ENCODE peak calls at places on chromosomes 3 and 15, in five cellular contexts. One of them, this sample, is unnamed.

GRCh38 chr3:37712918-37713819 is 148.5 kb upstream of the CTDSPL start:
- DNase-seq in cardiac muscle cell: peak; percentile 57
- DNase-seq in heart right ventricle: peak; percentile 46
- DNase-seq in heart left ventricle: peak; percentile 32
- DNase-seq in astrocyte: peak; percentile 51
- DNase-seq in this sample: peak; percentile 2

GRCh38 chr3:187207624-187208023 is 10.3 kb downstream of the RTP1 start:
- DNase-seq in heart right ventricle: no peak
- DNase-seq in heart left ventricle: no peak
- DNase-seq in cardiac muscle cell: no peak
- DNase-seq in astrocyte: peak; percentile 29
- DNase-seq in this sample: no peak

GRCh38 chr15:23420806-23421575 is 26.1 kb downstream of the GOLGA6L2 start:
- DNase-seq in heart left ventricle: no peak
- DNase-seq in cardiac muscle cell: no peak
- DNase-seq in astrocyte: no peak
- DNase-seq in heart right ventricle: no peak
- DNase-seq in this sample: peak; percentile 53

GRCh38 chr3:105365171-105365535 is 1.6 kb upstream of the ALCAM start:
- DNase-seq in astrocyte: no peak
- DNase-seq in heart left ventricle: no peak
- DNase-seq in heart right ventricle: no peak
- DNase-seq in cardiac muscle cell: peak; percentile 26
- DNase-seq in this sample: no peak

GRCh38 chr3:170488802-170489201 is 70.1 kb downstream of the CLDN11 start:
- DNase-seq in heart left ventricle: no peak
- DNase-seq in astrocyte: no peak
- DNase-seq in cardiac muscle cell: peak; percentile 91
- DNase-seq in heart right ventricle: no peak
- DNase-seq in this sample: no peak

GRCh38 chr3:154904328-154904727 is 175.8 kb upstream of the MME start:
- DNase-seq in heart right ventricle: no peak
- DNase-seq in cardiac muscle cell: peak; percentile 38
- DNase-seq in heart left ventricle: no peak
- DNase-seq in astrocyte: no peak
- DNase-seq in this sample: no peak

GRCh38 chr3:146090521-146090920 is 70.5 kb downstream of the PLOD2 start:
- DNase-seq in heart left ventricle: no peak
- DNase-seq in astrocyte: no peak
- DNase-seq in cardiac muscle cell: no peak
- DNase-seq in heart right ventricle: no peak
- DNase-seq in this sample: no peak

GRCh38 chr3:49165771-49166751 is at the start of gene CCDC71:
- DNase-seq in cardiac muscle cell: peak; percentile 79
- DNase-seq in heart left ventricle: peak; percentile 85
- DNase-seq in astrocyte: peak; percentile 16
- DNase-seq in heart right ventricle: peak; percentile 84
- DNase-seq in this sample: peak; percentile 81

GRCh38 chr3:149559989-149560388 is 85.5 kb downstream of the TM4SF4 start:
- DNase-seq in cardiac muscle cell: no peak
- DNase-seq in heart left ventricle: no peak
- DNase-seq in astrocyte: no peak
- DNase-seq in heart right ventricle: no peak
- DNase-seq in this sample: no peak

GRCh38 chr3:106013971-106014370 is 145.2 kb upstream of the CBLB start:
- DNase-seq in heart left ventricle: no peak
- DNase-seq in cardiac muscle cell: peak; percentile 58
- DNase-seq in heart right ventricle: no peak
- DNase-seq in astrocyte: peak; percentile 93
- DNase-seq in this sample: peak; percentile 15

GRCh38 chr3:141279074-141279945 is 47.7 kb downstream of the PXYLP1 start:
- DNase-seq in astrocyte: peak; percentile 17
- DNase-seq in heart right ventricle: no peak
- DNase-seq in heart left ventricle: no peak
- DNase-seq in cardiac muscle cell: peak; percentile 39
- DNase-seq in this sample: peak; percentile 55

GRCh38 chr3:10173926-10174435 is 9.3 kb downstream of the IRAK2 start:
- DNase-seq in astrocyte: peak; percentile 99
- DNase-seq in heart left ventricle: peak; percentile 75
- DNase-seq in cardiac muscle cell: peak; percentile 93
- DNase-seq in heart right ventricle: peak; percentile 85
- DNase-seq in this sample: peak; percentile 34

GRCh38 chr15:98581715-98582114 is 66.6 kb upstream of the IGF1R start:
- DNase-seq in cardiac muscle cell: no peak
- DNase-seq in astrocyte: no peak
- DNase-seq in heart right ventricle: no peak
- DNase-seq in heart left ventricle: no peak
- DNase-seq in this sample: no peak

GRCh38 chr15:39801641-39802309 is 19.1 kb upstream of the FSIP1 start:
- DNase-seq in cardiac muscle cell: peak; percentile 28
- DNase-seq in astrocyte: no peak
- DNase-seq in heart right ventricle: no peak
- DNase-seq in heart left ventricle: no peak
- DNase-seq in this sample: no peak

GRCh38 chr15:44468713-44469385 is 41.4 kb downstream of the CTDSPL2 start:
- DNase-seq in astrocyte: peak; percentile 64
- DNase-seq in heart left ventricle: no peak
- DNase-seq in cardiac muscle cell: peak; percentile 50
- DNase-seq in heart right ventricle: no peak
- DNase-seq in this sample: no peak
- H3K27ac ChIP-seq in astrocyte: peak overlapping the region; percentile 35
- H3K27ac ChIP-seq in heart left ventricle: no peak overlapping the region
- H3K27ac ChIP-seq in cardiac muscle cell: no peak overlapping the region
- H3K27ac ChIP-seq in heart right ventricle: no peak overlapping the region
- H3K27ac ChIP-seq in this sample: no peak overlapping the region

GRCh38 chr3:108090066-108090700 is 648 bp downstream of the CD47 start:
- DNase-seq in heart right ventricle: peak; percentile 33
- DNase-seq in heart left ventricle: peak; percentile 31
- DNase-seq in astrocyte: peak; percentile 39
- DNase-seq in cardiac muscle cell: peak; percentile 55
- DNase-seq in this sample: peak; percentile 42

GRCh38 chr3:108089544-108089943 is 1.3 kb downstream of the CD47 start:
- DNase-seq in astrocyte: no peak
- DNase-seq in cardiac muscle cell: peak; percentile 11
- DNase-seq in heart right ventricle: no peak
- DNase-seq in heart left ventricle: no peak
- DNase-seq in this sample: peak; percentile 22

GRCh38 chr3:108086653-108087052 is 4.2 kb downstream of the CD47 start:
- DNase-seq in astrocyte: no peak
- DNase-seq in heart right ventricle: no peak
- DNase-seq in heart left ventricle: no peak
- DNase-seq in cardiac muscle cell: no peak
- DNase-seq in this sample: no peak

GRCh38 chr3:108088146-108088545 is 2.7 kb downstream of the CD47 start:
- DNase-seq in heart right ventricle: no peak
- DNase-seq in astrocyte: no peak
- DNase-seq in cardiac muscle cell: no peak
- DNase-seq in heart left ventricle: no peak
- DNase-seq in this sample: no peak

GRCh38 chr3:108088697-108089096 is 2.1 kb downstream of the CD47 start:
- DNase-seq in heart right ventricle: no peak
- DNase-seq in cardiac muscle cell: peak; percentile 17
- DNase-seq in astrocyte: peak; percentile 51
- DNase-seq in heart left ventricle: no peak
- DNase-seq in this sample: no peak
- H3K4me3 ChIP-seq in heart right ventricle: peak overlapping the region; percentile 73
- H3K4me3 ChIP-seq in cardiac muscle cell: no peak overlapping the region
- H3K4me3 ChIP-seq in astrocyte: peak overlapping the region; percentile 38
- H3K4me3 ChIP-seq in heart left ventricle: no peak overlapping the region
- H3K4me3 ChIP-seq in this sample: no peak overlapping the region

DNA sequence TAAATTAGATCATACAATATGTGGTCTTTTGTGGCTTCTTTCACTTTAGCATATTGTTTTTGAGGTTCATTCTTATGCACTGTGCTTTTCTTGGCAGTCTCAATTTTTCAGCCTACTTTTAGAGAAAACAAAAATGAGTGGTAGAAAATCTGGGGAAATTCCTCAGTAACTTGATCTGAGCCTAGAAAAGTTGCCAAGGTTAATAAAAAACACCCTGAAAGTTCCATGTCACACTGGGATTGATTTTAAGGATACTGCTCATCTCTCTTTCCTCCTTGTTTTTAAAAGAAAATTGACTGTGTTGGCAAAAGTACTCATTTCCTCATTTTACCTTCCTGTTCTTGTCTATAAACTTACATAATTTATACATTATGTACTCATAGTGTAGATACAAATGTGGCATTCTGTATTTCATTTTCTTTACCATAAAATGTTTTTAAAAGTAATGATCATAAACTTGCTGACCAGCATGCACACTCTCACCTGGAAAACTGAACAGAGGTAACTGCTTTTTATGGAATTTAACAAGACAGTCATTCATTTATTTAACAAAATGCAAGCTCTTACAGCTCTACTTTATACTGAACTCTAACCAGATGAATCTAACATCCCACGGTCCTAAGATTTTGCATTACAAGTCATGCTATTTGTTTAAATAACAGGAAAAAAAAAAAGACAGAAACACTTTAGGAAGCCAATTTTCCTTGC is 28.6 kb upstream of the SH3BP5 start:
- DNase-seq in cardiac muscle cell: peak; percentile 25
- DNase-seq in astrocyte: peak; percentile 85
- DNase-seq in heart right ventricle: no peak
- DNase-seq in heart left ventricle: no peak
- DNase-seq in this sample: no peak
- H3K4me1 ChIP-seq in cardiac muscle cell: no peaks in the 10 kb centered on the region
- H3K4me1 ChIP-seq in astrocyte: peaks cover 21% of the 10 kb centered on the region
- H3K4me1 ChIP-seq in heart right ventricle: peaks cover 18% of the 10 kb centered on the region
- H3K4me1 ChIP-seq in heart left ventricle: no peaks in the 10 kb centered on the region
- H3K4me1 ChIP-seq in this sample: peaks cover 5% of the 10 kb centered on the region

DNA sequence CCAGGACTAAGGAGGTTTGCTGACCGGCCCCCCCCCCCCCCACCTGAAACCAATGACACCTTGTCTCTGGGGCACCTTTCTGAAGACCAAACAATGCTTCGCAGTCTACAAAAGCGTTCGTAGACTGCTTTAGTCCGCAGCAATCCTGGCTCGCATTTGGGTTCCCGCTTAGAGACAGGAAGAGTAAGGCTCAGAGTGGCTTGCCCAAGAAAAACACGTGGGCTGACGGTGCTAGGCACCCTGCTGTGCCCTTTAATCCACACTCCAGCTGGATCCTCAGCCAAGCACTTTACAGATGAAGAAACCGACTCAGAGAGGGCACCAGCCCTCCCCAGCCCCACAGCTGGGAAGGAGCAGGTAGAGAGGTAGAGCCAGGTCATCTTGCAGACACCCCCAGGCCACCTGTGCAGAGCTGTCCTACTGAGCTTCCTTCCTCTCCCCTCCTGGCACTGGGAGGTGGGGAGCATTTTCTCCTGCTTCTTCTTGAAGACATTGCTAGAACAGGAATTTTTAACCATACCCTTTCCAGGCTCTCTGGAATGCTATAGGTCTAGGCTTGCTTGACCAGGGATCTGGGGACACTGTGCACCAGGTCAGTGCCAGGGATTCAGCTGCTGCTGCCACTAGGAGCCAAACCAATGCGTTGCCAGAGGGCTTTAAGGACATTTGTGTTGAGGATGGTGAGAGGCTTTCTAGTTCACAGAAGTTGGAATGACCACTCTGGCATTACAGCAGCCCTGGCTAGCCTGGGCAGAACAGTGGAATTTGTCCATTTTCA is 1.0 kb upstream of the KLF15 start:
- DNase-seq in astrocyte: no peak
- DNase-seq in heart left ventricle: no peak
- DNase-seq in heart right ventricle: no peak
- DNase-seq in cardiac muscle cell: peak; percentile 40
- DNase-seq in this sample: no peak
- H3K27ac ChIP-seq in astrocyte: no peak overlapping the region
- H3K27ac ChIP-seq in heart left ventricle: no peak overlapping the region
- H3K27ac ChIP-seq in heart right ventricle: peak overlapping the region; percentile 93
- H3K27ac ChIP-seq in cardiac muscle cell: no peak overlapping the region
- H3K27ac ChIP-seq in this sample: no peak overlapping the region

DNA sequence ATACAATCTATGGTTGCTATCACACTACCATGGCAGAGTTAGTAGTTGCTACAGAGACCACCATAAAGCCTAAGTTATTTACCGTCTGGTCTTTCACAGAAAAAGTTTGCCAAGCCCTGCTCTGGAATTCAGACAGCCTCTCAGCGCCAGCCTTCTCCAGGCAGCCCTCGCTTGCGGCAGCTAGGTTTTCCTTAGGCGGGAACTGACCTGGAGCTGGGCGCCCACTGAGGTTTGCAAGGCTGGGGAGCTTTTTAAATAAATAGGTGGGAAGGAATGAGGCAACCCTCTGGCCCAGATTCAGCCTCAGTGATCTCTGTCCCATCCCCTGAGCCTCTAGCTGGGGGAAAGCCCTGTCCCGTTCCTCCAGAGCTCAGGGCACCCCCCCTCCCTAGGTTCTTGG is 1.2 kb downstream of the CTSH start:
- DNase-seq in astrocyte: peak; percentile 25
- DNase-seq in cardiac muscle cell: no peak
- DNase-seq in heart left ventricle: no peak
- DNase-seq in heart right ventricle: no peak
- DNase-seq in this sample: no peak
- H3K4me3 ChIP-seq in astrocyte: no peak overlapping the region
- H3K4me3 ChIP-seq in cardiac muscle cell: no peak overlapping the region
- H3K4me3 ChIP-seq in heart left ventricle: peak overlapping the region; percentile 48
- H3K4me3 ChIP-seq in heart right ventricle: peak overlapping the region; percentile 77
- H3K4me3 ChIP-seq in this sample: no peak overlapping the region

This sample was measured in SJCRH30.